ENCODE peak calls at places on chromosomes 13 and 19, in four cellular contexts. W, N, A and M are unnamed samples.

GRCh38 chr13:31674056-31674455 is 65.3 kb upstream of the RXFP2 start:
- DNase-seq in W (no peak), N (no peak), A (no peak), M (no peak)

GRCh38 chr13:53782400-53783030 is 753.9 kb downstream of the OLFM4 start:
- DNase-seq in W (peak), N (no peak), A (no peak), M (no peak)

GRCh38 chr19:47781590-47782318 is 3.3 kb downstream of the SELENOW start:
- DNase-seq in W (no peak), N (no peak), A (no peak), M (no peak)

GRCh38 chr19:51093066-51093465 is 10.4 kb upstream of the KLK14 start:
- DNase-seq in W (peak), N (no peak), A (no peak), M (no peak)

GRCh38 chr19:58544591-58545285 is 874 bp downstream of the TRIM28 start:
- DNase-seq in W (no peak), N (no peak), A (peak), M (no peak)

GRCh38 chr19:14979498-14980255 is at the start of gene SLC1A6:
- DNase-seq in W (no peak), N (no peak), A (no peak), M (no peak)

GRCh38 chr19:39203372-39204341 is at the start of gene SYCN:
- DNase-seq in W (no peak), N (no peak), A (no peak), M (no peak)

GRCh38 chr13:91946498-91947070 is 548.2 kb downstream of the GPC5 start:
- DNase-seq in W (peak), N (no peak), A (no peak), M (no peak)

GRCh38 chr13:19020988-19021387 is 160.6 kb downstream of the TUBA3C start:
- DNase-seq in W (no peak), N (no peak), A (no peak), M (no peak)

GRCh38 chr13:79631260-79631659 is 150.3 kb downstream of the NDFIP2 start:
- DNase-seq in W (no peak), N (no peak), A (no peak), M (peak)

GRCh38 chr13:103671547-103671946 is 605.3 kb upstream of the SLC10A2 start:
- DNase-seq in W (no peak), N (no peak), A (no peak), M (no peak)

GRCh38 chr19:36051236-36051635 is 2.8 kb downstream of the THAP8 start:
- DNase-seq in W (peak), N (no peak), A (no peak), M (peak)

GRCh38 chr13:44272692-44273091 is 100.9 kb upstream of the SERP2 start:
- DNase-seq in W (no peak), N (no peak), A (no peak), M (no peak)

GRCh38 chr13:73327579-73327978 is 268.8 kb downstream of the KLF5 start:
- DNase-seq in W (no peak), N (no peak), A (no peak), M (no peak)

GRCh38 chr19:48258350-48258749 is 2.6 kb upstream of the CARD8 start:
- DNase-seq in W (no peak), N (no peak), A (no peak), M (no peak)

GRCh38 chr13:92187378-92187989 is 789.1 kb downstream of the GPC5 start:
- DNase-seq in W (peak), N (no peak), A (peak), M (no peak)

GRCh38 chr13:58611117-58611516 is 979.6 kb downstream of the PCDH17 start:
- DNase-seq in W (no peak), N (no peak), A (no peak), M (no peak)
- TF ChIP-seq FOSL1 in W (no peak), N (no peak), A (no peak), M (no peak)

GRCh38 chr13:74929436-74929835 is 552.5 kb downstream of the TBC1D4 start:
- DNase-seq in W (no peak), N (no peak), A (no peak), M (no peak)
- TF ChIP-seq SP1 in W (no peak), N (no peak), A (no peak), M (no peak)

GRCh38 chr13:21872795-21873194 is 201.9 kb downstream of the FGF9 start:
- DNase-seq in W (no peak), N (no peak), A (no peak), M (no peak)
- TF ChIP-seq FOSL1 in W (no peak), N (no peak), A (no peak), M (no peak)

DNA sequence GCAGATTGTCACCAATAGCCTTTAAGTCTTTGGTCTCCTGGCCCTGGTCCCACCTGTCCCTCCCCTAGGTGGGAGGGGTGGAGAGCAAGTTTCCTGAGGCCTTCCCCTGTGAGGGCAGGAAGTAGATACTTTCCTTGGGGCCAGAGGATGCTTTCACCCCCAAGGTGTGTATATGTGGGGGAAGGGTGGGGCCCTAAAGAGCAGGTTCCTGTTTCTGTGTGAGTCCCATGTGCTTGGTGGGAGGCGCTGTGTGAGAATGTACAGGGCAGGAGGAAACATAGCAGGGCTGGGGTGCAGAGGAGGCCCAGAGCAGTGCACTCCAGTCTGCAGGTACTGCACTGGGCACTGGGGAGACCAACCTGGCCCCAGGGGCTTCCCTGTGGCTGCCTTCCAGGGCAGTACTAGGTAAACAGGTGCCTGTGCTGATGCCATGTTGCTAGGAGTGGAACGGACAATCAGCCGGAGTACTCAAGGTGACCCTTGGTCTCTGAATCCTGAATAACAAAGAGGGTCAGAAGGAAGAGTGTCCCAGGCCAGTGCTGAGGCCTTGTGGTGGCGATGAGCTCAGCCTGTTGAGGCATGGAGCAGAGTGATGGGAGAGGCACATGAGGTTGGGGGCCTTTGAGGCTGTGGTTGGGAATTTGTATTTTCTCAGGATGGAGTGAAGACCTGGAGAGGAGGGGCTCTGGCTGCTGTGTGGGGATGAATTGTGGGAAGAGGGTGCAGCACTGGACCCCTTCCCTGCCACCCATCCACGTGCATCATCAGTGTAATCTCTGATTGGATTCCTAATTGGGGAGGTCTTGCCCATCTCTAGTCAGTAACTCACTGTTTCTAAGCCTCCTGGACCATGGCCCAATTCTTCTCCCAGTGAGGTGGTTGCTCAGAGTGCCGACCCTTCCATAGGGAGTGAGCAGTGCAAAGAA is 5.1 kb downstream of the EGLN2 start:
- DNase-seq in W (peak), N (no peak), A (peak), M (no peak)
- TF ChIP-seq SP1 in W (no peak), N (no peak), A (no peak), M (no peak)

GRCh38 chr13:113813749-113814434 is 50.0 kb downstream of the GAS6 start:
- DNase-seq in W (no peak), N (no peak), A (no peak), M (no peak)

GRCh38 chr13:113816248-113816924 is 47.5 kb downstream of the GAS6 start:
- DNase-seq in W (no peak), N (no peak), A (no peak), M (no peak)

GRCh38 chr13:113816925-113817859 is 46.7 kb downstream of the GAS6 start:
- DNase-seq in W (peak), N (no peak), A (peak), M (peak)

GRCh38 chr13:113814435-113814821 is 49.4 kb downstream of the GAS6 start:
- DNase-seq in W (no peak), N (no peak), A (no peak), M (no peak)

GRCh38 chr13:113815151-113816058 is 48.5 kb downstream of the GAS6 start:
- DNase-seq in W (no peak), N (no peak), A (no peak), M (peak)
- TF ChIP-seq FOSL1 in W (no peak), N (no peak), A (no peak), M (no peak)

GRCh38 chr19:3983936-3984583 is 1.2 kb downstream of the EEF2 start:
- DNase-seq in W (no peak), N (no peak), A (peak), M (no peak)
- TF ChIP-seq SP1 in W (no peak), N (no peak), A (no peak), M (no peak)

GRCh38 chr19:46732966-46733692 is 12.7 kb upstream of the FKRP start:
- DNase-seq in W (no peak), N (no peak), A (no peak), M (no peak)
- TF ChIP-seq FOSL1 in W (no peak), N (no peak), A (peak), M (no peak)

DNA sequence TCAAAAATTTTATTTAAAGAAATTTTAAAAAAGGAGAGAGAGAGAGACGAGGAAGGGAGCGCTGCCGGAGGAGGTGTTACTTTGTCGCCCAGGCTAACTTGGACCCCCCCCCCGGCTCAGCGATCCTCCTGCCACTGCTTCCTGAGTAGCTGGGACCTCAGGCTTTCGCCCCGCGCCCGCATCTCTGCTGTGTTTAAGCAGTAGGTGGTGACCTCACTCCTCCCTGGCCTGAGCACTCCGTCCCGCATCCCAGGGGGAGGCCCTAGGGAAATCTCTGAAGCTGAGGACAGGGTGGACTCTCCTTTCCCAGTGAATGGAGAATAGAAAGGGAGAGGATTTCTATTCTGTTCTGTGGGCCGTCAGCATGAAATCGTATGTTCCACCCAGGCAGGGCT is 481 bp upstream of the ZNF845 start:
- DNase-seq in W (no peak), N (no peak), A (no peak), M (no peak)
- TF ChIP-seq SP1 in W (no peak), N (no peak), A (no peak), M (no peak)